ENCODE peak calls at places on chromosomes 2 and 18, in four cellular contexts. E is neuronal stem cell, T is trophoblast cell, D is H9. L is an unnamed sample.
A peak's percentile ranks its signal among the peaks of the same experiment; 100 is the strongest.

GRCh38 chr2:54655051-54655809 is 68.2 kb upstream of the EML6 start:
- DNase-seq in D (no peak), E (no peak), T (no peak), L (no peak)

GRCh38 chr2:132448771-132449170 is 32.2 kb downstream of the GPR39 start:
- DNase-seq in T (peak; percentile 38), E (no peak), D (peak; percentile 42), L (peak; percentile 66)

GRCh38 chr2:204984421-204984925 is 439.2 kb downstream of the PARD3B start:
- DNase-seq in T (no peak), D (no peak), E (no peak), L (no peak)

GRCh38 chr18:61754039-61754583 is 138.7 kb downstream of the RNF152 start:
- DNase-seq in E (no peak), T (no peak), D (no peak), L (no peak)

GRCh38 chr2:4190548-4190947 is 487.2 kb downstream of the DCDC2C start:
- DNase-seq in E (no peak), T (peak; percentile 28), D (no peak), L (no peak)

GRCh38 chr2:170396799-170397459 is 219.0 kb downstream of the MYO3B start:
- DNase-seq in E (no peak), T (peak; percentile 45), D (no peak), L (no peak)

GRCh38 chr2:96117701-96118588 is 1.6 kb upstream of the ADRA2B start:
- DNase-seq in D (no peak), E (no peak), T (no peak), L (no peak)

GRCh38 chr18:54995421-54995820 is 36.2 kb upstream of the CCDC68 start:
- DNase-seq in E (no peak), T (peak; percentile 85), D (no peak), L (no peak)

GRCh38 chr2:101718993-101719571 is 21.6 kb downstream of the MAP4K4 start:
- DNase-seq in T (no peak), E (no peak), D (no peak), L (no peak)

GRCh38 chr2:10584843-10585475 is 104.8 kb downstream of the NOL10 start:
- DNase-seq in E (peak; percentile 40), T (peak; percentile 16), D (no peak), L (no peak)

GRCh38 chr2:217625475-217626245 is 377.1 kb downstream of the TNS1 start:
- DNase-seq in E (no peak), T (no peak), D (no peak), L (no peak)

GRCh38 chr2:165911231-165911630 is 42.3 kb downstream of the TTC21B start:
- DNase-seq in D (no peak), E (no peak), T (peak; percentile 80), L (no peak)

GRCh38 chr2:23478933-23479683 is 94.1 kb downstream of the KLHL29 start:
- DNase-seq in D (no peak), E (no peak), T (no peak), L (no peak)

GRCh38 chr2:145739679-145740078 is 1219.8 kb upstream of the ZEB2 start:
- DNase-seq in T (no peak), D (no peak), E (no peak), L (no peak)

GRCh38 chr18:63997041-63997440 is 27.2 kb downstream of the SERPINB8 start:
- DNase-seq in E (no peak), T (no peak), D (no peak), L (no peak)

GRCh38 chr2:219253753-219254589 is at the start of gene TUBA4A:
- DNase-seq in D (peak; percentile 91), E (peak; percentile 39), T (peak; percentile 64), L (no peak)

GRCh38 chr2:64114063-64114911 is 29.9 kb downstream of the PELI1 start:
- DNase-seq in T (peak; percentile 62), D (no peak), E (no peak), L (no peak)

GRCh38 chr18:24795129-24795528 is 334.7 kb downstream of the HRH4 start:
- DNase-seq in T (no peak), E (no peak), D (no peak), L (no peak)

GRCh38 chr2:170716851-170717598 is 1.9 kb downstream of the SP5 start:
- DNase-seq in D (peak; percentile 86), E (peak; percentile 63), T (no peak), L (peak; percentile 58)

GRCh38 chr2:19337742-19338141 is 20.7 kb downstream of the OSR1 start:
- DNase-seq in D (no peak), T (no peak), E (no peak), L (no peak)

GRCh38 chr18:21916594-21916993 is 176.0 kb downstream of the MIB1 start:
- DNase-seq in E (no peak), D (no peak), T (no peak), L (no peak)

GRCh38 chr18:55856191-55856590 is 268.2 kb upstream of the TCF4 start:
- DNase-seq in D (peak; percentile 69), T (peak; percentile 97), E (no peak), L (peak; percentile 58)

GRCh38 chr2:10208736-10209135 is 86.2 kb downstream of the RRM2 start:
- DNase-seq in E (no peak), D (no peak), T (no peak), L (no peak)

GRCh38 chr2:3823748-3824147 is 120.4 kb downstream of the DCDC2C start:
- DNase-seq in T (no peak), E (no peak), D (no peak), L (no peak)

GRCh38 chr2:46142546-46143329 is 154.5 kb upstream of the EPAS1 start:
- DNase-seq in T (peak; percentile 83), E (no peak), D (no peak), L (no peak)

GRCh38 chr2:109376115-109376514 is 237.7 kb downstream of the SEPTIN10 start:
- DNase-seq in E (no peak), D (peak; percentile 10), T (no peak), L (peak; percentile 16)

GRCh38 chr2:145228506-145228905 is 708.6 kb upstream of the ZEB2 start:
- DNase-seq in D (no peak), E (no peak), T (no peak), L (no peak)

GRCh38 chr18:56085561-56085960 is 497.6 kb upstream of the TCF4 start:
- DNase-seq in D (no peak), E (no peak), T (no peak), L (no peak)

GRCh38 chr18:59612461-59612860 is 84.8 kb downstream of the CCBE1 start:
- DNase-seq in E (no peak), D (no peak), T (no peak), L (no peak)

GRCh38 chr2:218852911-218853667 is 6.5 kb upstream of the WNT6 start:
- DNase-seq in E (peak; percentile 73), D (peak; percentile 79), T (peak; percentile 71), L (peak; percentile 62)

GRCh38 chr18:49858309-49859005 is 45.1 kb upstream of the ACAA2 start:
- DNase-seq in T (peak; percentile 82), D (peak; percentile 78), E (peak; percentile 70), L (peak; percentile 34)

GRCh38 chr2:43073373-43073772 is 153.0 kb downstream of the ZFP36L2 start:
- DNase-seq in T (peak; percentile 77), E (no peak), D (no peak), L (no peak)

GRCh38 chr2:43074052-43074451 is 152.4 kb downstream of the ZFP36L2 start:
- DNase-seq in D (no peak), T (no peak), E (no peak), L (no peak)

GRCh38 chr2:43070039-43070438 is 156.4 kb downstream of the ZFP36L2 start:
- DNase-seq in E (no peak), T (no peak), D (no peak), L (no peak)

GRCh38 chr2:43070676-43071491 is 155.5 kb downstream of the ZFP36L2 start:
- DNase-seq in D (no peak), E (no peak), T (no peak), L (no peak)

GRCh38 chr2:43071629-43072550 is 154.5 kb downstream of the ZFP36L2 start:
- DNase-seq in E (no peak), D (no peak), T (no peak), L (no peak)
- H4K91ac ChIP-seq in E (peak overlapping the region; percentile 74), D (no peak overlapping the region), T (no peak overlapping the region), L (no peak overlapping the region)

DNA sequence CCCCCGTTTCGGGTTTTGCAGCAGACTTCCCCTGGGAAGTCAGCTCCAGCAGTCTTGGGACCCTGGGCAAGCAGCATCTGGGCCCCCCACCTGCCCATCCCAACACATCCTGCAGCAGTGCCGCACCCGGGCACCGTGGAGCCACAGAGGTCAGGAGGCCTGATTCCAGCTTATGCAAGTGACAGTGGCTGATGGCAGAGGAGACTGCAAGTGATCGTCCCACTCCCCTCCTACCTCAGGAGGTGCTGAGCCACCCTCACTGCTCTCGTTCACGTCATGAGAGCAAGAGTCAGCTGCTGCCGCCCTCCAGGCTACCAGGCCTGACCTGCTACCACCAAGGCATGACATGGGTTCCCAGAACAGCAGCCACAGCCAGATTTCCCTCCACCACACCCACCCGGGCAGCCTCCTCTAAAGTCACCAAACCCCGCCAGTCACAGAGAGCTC is 18.2 kb downstream of the COX7A2L start:
- DNase-seq in E (no peak), T (peak; percentile 14), D (no peak), L (no peak)
- H4K91ac ChIP-seq in E (no peak overlapping the region), T (peak overlapping the region; percentile 11), D (no peak overlapping the region), L (no peak overlapping the region)

GRCh38 chr2:238085899-238086298 is 14.2 kb upstream of the ESPNL start:
- DNase-seq in D (no peak), E (no peak), T (peak; percentile 63), L (no peak)
- H4K91ac ChIP-seq in D (no peak overlapping the region), E (no peak overlapping the region), T (no peak overlapping the region), L (no peak overlapping the region)

GRCh38 chr2:189113963-189114362 is 65.6 kb downstream of the COL5A2 start:
- DNase-seq in D (no peak), T (no peak), E (no peak), L (no peak)
- H4K91ac ChIP-seq in D (no peak overlapping the region), T (no peak overlapping the region), E (no peak overlapping the region), L (no peak overlapping the region)

GRCh38 chr2:36477744-36478143 is 120.2 kb downstream of the FEZ2 start:
- DNase-seq in T (no peak), D (no peak), E (no peak), L (no peak)
- H4K91ac ChIP-seq in T (no peak overlapping the region), D (no peak overlapping the region), E (no peak overlapping the region), L (no peak overlapping the region)

GRCh38 chr18:36758001-36758400 is 70.8 kb downstream of the TPGS2 start:
- DNase-seq in D (no peak), E (no peak), T (peak; percentile 13), L (no peak)

GRCh38 chr18:36757081-36757480 is 71.7 kb downstream of the TPGS2 start:
- DNase-seq in T (peak; percentile 70), E (peak; percentile 27), D (no peak), L (no peak)

GRCh38 chr18:36758623-36759022 is 70.2 kb downstream of the TPGS2 start:
- DNase-seq in E (no peak), T (no peak), D (no peak), L (no peak)

GRCh38 chr18:36759167-36759776 is 69.5 kb downstream of the TPGS2 start:
- DNase-seq in E (no peak), D (no peak), T (no peak), L (no peak)

GRCh38 chr18:36756262-36756661 is 72.5 kb downstream of the TPGS2 start:
- DNase-seq in T (no peak), D (no peak), E (no peak), L (no peak)
- H4K91ac ChIP-seq in T (no peak overlapping the region), D (no peak overlapping the region), E (no peak overlapping the region), L (no peak overlapping the region)

L was measured in H1.